ENCODE peak calls at places on chromosomes 13 and 19, in four cellular contexts. P is pancreas, I is retina, Y is tibial nerve. E is an unnamed sample.

GRCh38 chr13:98291658-98292057 is 114.6 kb upstream of the RNF113B start:
- DNase-seq in Y (no peak), I (peak), P (no peak), E (no peak)

GRCh38 chr13:101535192-101535746 is 82.8 kb downstream of the ITGBL1 start:
- DNase-seq in I (no peak), P (no peak), Y (no peak), E (no peak)

GRCh38 chr13:97223711-97224461 is 1.8 kb downstream of the MBNL2 start:
- DNase-seq in I (peak), Y (peak), P (no peak), E (no peak)

GRCh38 chr13:31208554-31209122 is 8.9 kb downstream of the B3GLCT start:
- DNase-seq in P (no peak), I (no peak), Y (no peak), E (no peak)

GRCh38 chr13:99191900-99192399 is 8.7 kb upstream of the UBAC2 start:
- DNase-seq in P (no peak), Y (no peak), I (no peak), E (peak)

GRCh38 chr19:41701401-41702075 is 6.9 kb upstream of the CEACAM5 start:
- DNase-seq in Y (no peak), I (no peak), P (no peak), E (peak)

GRCh38 chr13:41833851-41834250 is 127.1 kb downstream of the VWA8 start:
- DNase-seq in Y (no peak), I (no peak), P (no peak), E (no peak)

GRCh38 chr19:30884146-30884812 is 465.0 kb downstream of the TSHZ3 start:
- DNase-seq in I (no peak), Y (no peak), P (no peak), E (no peak)

GRCh38 chr13:61136101-61136500 is 279.5 kb downstream of the PCDH20 start:
- DNase-seq in I (no peak), P (no peak), Y (no peak), E (no peak)

GRCh38 chr19:14505488-14506239 is 9.7 kb upstream of the GIPC1 start:
- DNase-seq in I (peak), P (peak), Y (no peak), E (no peak)

GRCh38 chr13:75285310-75285709 is 196.7 kb downstream of the TBC1D4 start:
- DNase-seq in I (no peak), P (no peak), Y (no peak), E (no peak)

GRCh38 chr13:71464673-71465072 is 402.3 kb downstream of the DACH1 start:
- DNase-seq in P (no peak), Y (no peak), I (no peak), E (no peak)

GRCh38 chr19:18225702-18226468 is at the start of gene PDE4C:
- DNase-seq in Y (no peak), P (peak), I (peak), E (no peak)

GRCh38 chr13:52053460-52053859 is 29.0 kb downstream of the UTP14C start:
- DNase-seq in P (no peak), I (no peak), Y (no peak), E (no peak)

GRCh38 chr13:62003452-62003851 is 587.8 kb upstream of the PCDH20 start:
- DNase-seq in Y (no peak), I (no peak), P (no peak), E (no peak)

GRCh38 chr13:94999871-95000270 is 287.5 kb upstream of the SOX21 start:
- DNase-seq in P (no peak), Y (no peak), I (no peak), E (no peak)

GRCh38 chr19:23403581-23404324 is 8.5 kb upstream of the ZNF91 start:
- DNase-seq in I (no peak), Y (no peak), P (no peak), E (no peak)

GRCh38 chr13:110475550-110476219 is 85.8 kb downstream of the RAB20 start:
- DNase-seq in I (no peak), P (no peak), Y (no peak), E (no peak)

GRCh38 chr19:50328257-50329145 is 676 bp downstream of the KCNC3 start:
- DNase-seq in Y (no peak), P (peak), I (peak), E (no peak)

GRCh38 chr19:49712397-49712859 is 21.5 kb downstream of the CPT1C start:
- DNase-seq in P (no peak), Y (peak), I (no peak), E (peak)

GRCh38 chr13:105513448-105513847 is 1022.0 kb downstream of the EFNB2 start:
- DNase-seq in P (no peak), Y (no peak), I (no peak), E (no peak)

GRCh38 chr19:18478545-18479311 is 40.8 kb upstream of the ISYNA1 start:
- DNase-seq in I (no peak), Y (peak), P (no peak), E (peak)

GRCh38 chr19:34480971-34481821 is at the start of gene WTIP:
- DNase-seq in P (no peak), Y (peak), I (peak), E (peak)

GRCh38 chr13:33351324-33351723 is 65.8 kb upstream of the STARD13 start:
- DNase-seq in I (no peak), Y (no peak), P (no peak), E (no peak)

GRCh38 chr13:107379398-107380155 is 811.6 kb upstream of the ARGLU1 start:
- DNase-seq in I (no peak), P (no peak), Y (no peak), E (no peak)

GRCh38 chr19:33734913-33735312 is 61.8 kb upstream of the KCTD15 start:
- DNase-seq in Y (no peak), I (no peak), P (no peak), E (peak)

GRCh38 chr19:38993271-38993670 is 17.7 kb upstream of the FBXO17 start:
- DNase-seq in Y (no peak), I (no peak), P (no peak), E (no peak)

GRCh38 chr13:70812481-70812880 is 704.2 kb upstream of the KLHL1 start:
- DNase-seq in I (no peak), Y (no peak), P (no peak), E (no peak)

GRCh38 chr19:34319785-34320184 is 45.2 kb upstream of the GPI start:
- DNase-seq in I (no peak), P (no peak), Y (peak), E (no peak)

GRCh38 chr19:13058951-13059660 is 43.6 kb downstream of the LYL1 start:
- DNase-seq in I (peak), Y (peak), P (no peak), E (no peak)

GRCh38 chr19:42291437-42291815 is 10.5 kb upstream of the PRR19 start:
- DNase-seq in I (no peak), Y (no peak), P (no peak), E (no peak)

GRCh38 chr19:7535035-7535992 is at the start of gene PNPLA6:
- DNase-seq in Y (peak), I (peak), P (peak), E (peak)

GRCh38 chr19:16944626-16945363 is 56.0 kb downstream of the F2RL3 start:
- DNase-seq in P (no peak), Y (no peak), I (no peak), E (no peak)

GRCh38 chr19:47507924-47508553 is 6.8 kb downstream of the NAPA start:
- DNase-seq in Y (no peak), I (peak), P (peak), E (no peak)

E was measured in ureter.